ENCODE peak calls at places on chromosomes 1 and 21, in ten cellular contexts. O is PC-9, I is WERI-Rb-1, F is choroid plexus epithelial cell, D is OCI-LY7, S is A673, Y is body of pancreas, A is AG04449, Q is PC-3, X is fibroblast of mammary gland. J is an unnamed sample.

GRCh38 chr1:183209533-183210158 is 23.6 kb downstream of the LAMC2 start:
- DNase-seq in O (peak; percentile 87), I (no peak), F (peak; percentile 86), D (no peak), S (peak; percentile 20), Y (peak; percentile 16), A (peak; percentile 47), Q (peak; percentile 88), X (peak; percentile 93), J (no peak)

GRCh38 chr1:100316622-100317021 is 35.7 kb upstream of the CDC14A start:
- DNase-seq in O (no peak), I (no peak), F (no peak), D (no peak), S (no peak), Y (no peak), A (no peak), Q (no peak), X (no peak), J (no peak)

GRCh38 chr1:245465666-245466065 is 310.9 kb downstream of the KIF26B start:
- DNase-seq in O (no peak), I (no peak), F (no peak), D (no peak), S (no peak), Y (no peak), A (no peak), Q (no peak), X (no peak), J (peak; percentile 39)

GRCh38 chr1:239387304-239388231 is 1.2 kb downstream of the CHRM3 start:
- DNase-seq in O (no peak), I (peak; percentile 11), F (no peak), D (no peak), S (no peak), Y (peak; percentile 32), A (no peak), Q (peak; percentile 33), X (no peak), J (peak; percentile 45)

GRCh38 chr1:231420959-231421615 is 1.0 kb downstream of the EGLN1 start:
- DNase-seq in O (peak; percentile 49), I (peak; percentile 43), F (peak; percentile 63), D (peak; percentile 75), S (peak; percentile 52), Y (peak; percentile 79), A (no peak), Q (peak; percentile 45), X (peak; percentile 39), J (peak; percentile 58)

GRCh38 chr1:21261551-21262281 is 28.5 kb downstream of the ECE1 start:
- DNase-seq in O (peak; percentile 82), I (no peak), F (peak; percentile 91), D (no peak), S (peak; percentile 41), Y (peak; percentile 81), A (peak; percentile 89), Q (peak; percentile 67), X (peak; percentile 94), J (no peak)

GRCh38 chr1:183023601-183024351 is 556 bp downstream of the LAMC1 start:
- DNase-seq in O (peak; percentile 81), I (peak; percentile 67), F (peak; percentile 60), D (peak; percentile 87), S (peak; percentile 61), Y (peak; percentile 87), A (no peak), Q (peak; percentile 65), X (peak; percentile 46), J (peak; percentile 74)

GRCh38 chr1:88701275-88701674 is 17.2 kb downstream of the PKN2 start:
- DNase-seq in O (no peak), I (no peak), F (no peak), D (peak; percentile 20), S (no peak), Y (peak; percentile 7), A (no peak), Q (no peak), X (no peak), J (no peak)

GRCh38 chr1:180156631-180157091 is 2.0 kb downstream of the QSOX1 start:
- DNase-seq in O (peak; percentile 59), I (no peak), F (peak; percentile 73), D (no peak), S (no peak), Y (peak; percentile 34), A (no peak), Q (peak; percentile 52), X (peak; percentile 68), J (no peak)

GRCh38 chr1:16628361-16629111 is 15.2 kb upstream of the NBPF1 start:
- DNase-seq in O (peak; percentile 32), I (no peak), F (no peak), D (no peak), S (no peak), Y (peak; percentile 2), A (no peak), Q (no peak), X (no peak), J (no peak)

GRCh38 chr1:97989094-97989680 is 68.4 kb upstream of the DPYD start:
- DNase-seq in O (peak; percentile 60), I (no peak), F (peak; percentile 30), D (no peak), S (no peak), Y (no peak), A (no peak), Q (peak; percentile 70), X (peak; percentile 47), J (no peak)

GRCh38 chr1:221947731-221948130 is 205.8 kb upstream of the DUSP10 start:
- DNase-seq in O (peak; percentile 83), I (no peak), F (no peak), D (no peak), S (no peak), Y (no peak), A (no peak), Q (no peak), X (no peak), J (no peak)

GRCh38 chr1:222370911-222371717 is 176.8 kb downstream of the HHIPL2 start:
- DNase-seq in O (no peak), I (no peak), F (peak; percentile 80), D (no peak), S (no peak), Y (no peak), A (peak; percentile 95), Q (no peak), X (peak; percentile 90), J (no peak)

GRCh38 chr21:25283720-25284119 is 323.6 kb downstream of the MRPL39 start:
- DNase-seq in O (no peak), I (no peak), F (peak; percentile 77), D (peak; percentile 1), S (peak; percentile 51), Y (peak; percentile 5), A (no peak), Q (peak; percentile 62), X (peak; percentile 68), J (no peak)

GRCh38 chr1:191695865-191696264 is 462.4 kb upstream of the RGS18 start:
- DNase-seq in O (no peak), I (no peak), F (no peak), D (no peak), S (peak; percentile 9), Y (no peak), A (no peak), Q (no peak), X (peak; percentile 0), J (no peak)

GRCh38 chr1:215677112-215677511 is 110.0 kb downstream of the KCTD3 start:
- DNase-seq in O (no peak), I (no peak), F (no peak), D (no peak), S (no peak), Y (no peak), A (no peak), Q (peak; percentile 36), X (no peak), J (no peak)
- TF ChIP-seq CTCF in O (no peak), I (no peak), F (no peak), D (no peak), S (peak; percentile 17), Y (no peak), A (no peak), Q (peak; percentile 55), X (no peak), J (no peak)

GRCh38 chr1:242452573-242452972 is 71.9 kb downstream of the PLD5 start:
- DNase-seq in O (no peak), I (no peak), F (no peak), D (no peak), S (no peak), Y (no peak), A (no peak), Q (no peak), X (no peak), J (no peak)

GRCh38 chr1:242449211-242449610 is 75.3 kb downstream of the PLD5 start:
- DNase-seq in O (no peak), I (no peak), F (no peak), D (no peak), S (no peak), Y (no peak), A (no peak), Q (no peak), X (no peak), J (no peak)

GRCh38 chr1:242455052-242455361 is 69.5 kb downstream of the PLD5 start:
- DNase-seq in O (no peak), I (no peak), F (no peak), D (no peak), S (no peak), Y (no peak), A (no peak), Q (no peak), X (no peak), J (no peak)

DNA sequence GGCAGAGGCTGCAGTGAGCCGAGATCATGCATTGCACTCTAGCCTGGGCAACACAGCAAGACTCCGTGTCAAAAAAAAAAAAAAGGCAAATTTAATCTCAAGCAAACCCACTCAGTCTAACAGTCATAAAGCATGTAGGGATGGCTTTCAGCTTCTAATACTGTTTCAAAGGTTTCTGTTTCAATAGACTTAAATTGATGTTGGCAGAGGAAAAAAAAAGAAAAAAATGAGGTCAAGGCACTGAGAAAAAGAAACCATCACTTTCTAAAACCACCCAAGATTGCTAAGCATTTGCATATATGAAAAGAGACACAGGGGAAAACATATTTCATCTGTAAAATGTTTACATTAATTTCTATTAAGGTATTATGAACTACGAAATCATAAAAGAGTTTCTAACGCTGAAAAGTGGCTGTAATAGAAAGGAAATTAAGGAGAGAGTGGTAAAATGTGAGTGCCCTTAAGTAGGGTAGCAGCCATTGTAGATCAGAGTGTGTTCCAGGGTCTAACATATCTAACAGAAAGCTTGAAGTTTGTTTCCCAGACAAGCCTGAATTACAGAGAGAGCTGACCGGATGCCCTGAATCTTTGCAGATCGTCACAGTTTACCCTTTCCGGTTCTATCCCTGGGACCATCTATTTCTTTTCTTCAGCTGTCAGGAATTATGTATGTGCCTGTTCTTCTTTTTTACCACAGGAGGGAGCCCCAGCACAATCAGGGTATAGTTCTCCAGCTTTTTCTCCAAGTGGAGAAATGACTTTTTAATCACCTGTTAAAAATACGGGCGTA is 70.0 kb downstream of the PLD5 start:
- DNase-seq in O (peak; percentile 37), I (peak; percentile 33), F (peak; percentile 60), D (peak; percentile 9), S (peak; percentile 72), Y (peak; percentile 5), A (no peak), Q (peak; percentile 72), X (peak; percentile 51), J (no peak)
- TF ChIP-seq CTCF in O (peak; percentile 70), I (peak; percentile 75), F (peak; percentile 69), D (peak; percentile 85), S (peak; percentile 65), Y (peak; percentile 56), A (peak; percentile 51), Q (peak; percentile 97), X (peak; percentile 71), J (peak; percentile 66)

GRCh38 chr1:156626079-156626438 is 6.8 kb downstream of the HAPLN2 start:
- DNase-seq in O (peak; percentile 39), I (no peak), F (no peak), D (no peak), S (no peak), Y (no peak), A (no peak), Q (no peak), X (no peak), J (no peak)
- TF ChIP-seq CTCF in O (no peak), I (no peak), F (no peak), D (peak; percentile 30), S (no peak), Y (no peak), A (no peak), Q (no peak), X (no peak), J (peak; percentile 42)

GRCh38 chr1:213054142-213054541 is 3.1 kb downstream of the RPS6KC1 start:
- DNase-seq in O (no peak), I (no peak), F (no peak), D (no peak), S (no peak), Y (no peak), A (no peak), Q (no peak), X (no peak), J (no peak)
- TF ChIP-seq CTCF in O (no peak), I (no peak), F (no peak), D (no peak), S (no peak), Y (no peak), A (no peak), Q (no peak), X (no peak), J (no peak)

J was measured in glutamatergic neuron.